ENCODE peak calls at places on chromosomes 7 and 10, in six cellular contexts. D, H, P, F, S and A are unnamed samples.

GRCh38 chr10:96488161-96488935 is 25.4 kb downstream of the TLL2 start:
- DNase-seq in D (no peak), H (no peak), P (no peak), F (no peak), S (no peak), A (no peak)

GRCh38 chr10:114686013-114686412 is 27.9 kb upstream of the ABLIM1 start:
- DNase-seq in D (peak), H (no peak), P (no peak), F (no peak), S (no peak), A (no peak)

GRCh38 chr10:93999401-93999851 is 5.7 kb downstream of the PLCE1 start:
- DNase-seq in D (peak), H (no peak), P (no peak), F (peak), S (peak), A (peak)

GRCh38 chr10:99777918-99778716 is 4.3 kb upstream of the ABCC2 start:
- DNase-seq in D (peak), H (peak), P (no peak), F (no peak), S (peak), A (peak)

GRCh38 chr7:140383954-140384713 is 14.2 kb downstream of the SLC37A3 start:
- DNase-seq in D (no peak), H (no peak), P (no peak), F (no peak), S (no peak), A (no peak)

GRCh38 chr7:8274589-8274988 is 12.6 kb upstream of the ICA1 start:
- DNase-seq in D (peak), H (no peak), P (no peak), F (no peak), S (no peak), A (no peak)

GRCh38 chr10:128567561-128567960 is 441.3 kb upstream of the MKI67 start:
- DNase-seq in D (no peak), H (no peak), P (no peak), F (no peak), S (no peak), A (no peak)

GRCh38 chr10:122112625-122113160 is 123.7 kb downstream of the TACC2 start:
- DNase-seq in D (peak), H (peak), P (peak), F (peak), S (peak), A (peak)

GRCh38 chr7:7527047-7527446 is 8.6 kb downstream of the COL28A1 start:
- DNase-seq in D (no peak), H (no peak), P (no peak), F (no peak), S (no peak), A (no peak)

GRCh38 chr7:130441408-130441854 is 615 bp upstream of the CEP41 start:
- DNase-seq in D (peak), H (peak), P (no peak), F (no peak), S (peak), A (peak)

GRCh38 chr10:23742807-23743206 is 303.9 kb downstream of the OTUD1 start:
- DNase-seq in D (no peak), H (no peak), P (no peak), F (no peak), S (no peak), A (no peak)

GRCh38 chr10:97771055-97771811 is 566 bp downstream of the SFRP5 start:
- DNase-seq in D (peak), H (peak), P (no peak), F (no peak), S (peak), A (peak)

GRCh38 chr10:18140957-18141888 is 999 bp downstream of the CACNB2 start:
- DNase-seq in D (peak), H (no peak), P (no peak), F (no peak), S (no peak), A (peak)

GRCh38 chr7:157422279-157422678 is 85.5 kb downstream of the DNAJB6 start:
- DNase-seq in D (no peak), H (no peak), P (no peak), F (no peak), S (no peak), A (no peak)

GRCh38 chr10:3852147-3852904 is 67.3 kb upstream of the KLF6 start:
- DNase-seq in D (peak), H (peak), P (peak), F (peak), S (peak), A (no peak)

GRCh38 chr7:102009628-102010027 is 192.2 kb downstream of the CUX1 start:
- DNase-seq in D (peak), H (no peak), P (no peak), F (no peak), S (peak), A (no peak)

GRCh38 chr7:28041508-28042314 is 138.9 kb downstream of the JAZF1 start:
- DNase-seq in D (peak), H (peak), P (no peak), F (no peak), S (no peak), A (no peak)

GRCh38 chr10:79404231-79404609 is 41.2 kb downstream of the ZCCHC24 start:
- DNase-seq in D (no peak), H (no peak), P (peak), F (peak), S (peak), A (peak)

GRCh38 chr10:124636271-124636993 is 107.7 kb downstream of the FAM53B start:
- DNase-seq in D (no peak), H (no peak), P (peak), F (no peak), S (no peak), A (no peak)

GRCh38 chr7:155497149-155497901 is 39.4 kb downstream of the EN2 start:
- DNase-seq in D (no peak), H (no peak), P (no peak), F (no peak), S (peak), A (no peak)

GRCh38 chr7:12321248-12321647 is 82.4 kb downstream of the VWDE start:
- DNase-seq in D (no peak), H (no peak), P (no peak), F (no peak), S (no peak), A (no peak)

GRCh38 chr7:132095111-132095765 is 481.0 kb downstream of the PLXNA4 start:
- DNase-seq in D (no peak), H (no peak), P (no peak), F (no peak), S (no peak), A (no peak)

GRCh38 chr10:132563485-132564248 is 26.1 kb downstream of the INPP5A start:
- DNase-seq in D (no peak), H (no peak), P (peak), F (no peak), S (no peak), A (no peak)

GRCh38 chr7:81114682-81115081 is 195.8 kb upstream of the SEMA3C start:
- DNase-seq in D (peak), H (no peak), P (no peak), F (no peak), S (no peak), A (no peak)

GRCh38 chr7:55570218-55570873 is 2.0 kb downstream of the VOPP1 start:
- DNase-seq in D (no peak), H (no peak), P (no peak), F (no peak), S (no peak), A (no peak)

GRCh38 chr7:67346876-67347275 is 350.2 kb downstream of the TYW1 start:
- DNase-seq in D (no peak), H (no peak), P (no peak), F (no peak), S (no peak), A (no peak)

GRCh38 chr10:12314836-12315235 is 34.5 kb upstream of the CAMK1D start:
- DNase-seq in D (no peak), H (no peak), P (no peak), F (no peak), S (no peak), A (no peak)

GRCh38 chr10:13592306-13592705 is 5.5 kb downstream of the PRPF18 start:
- DNase-seq in D (no peak), H (no peak), P (no peak), F (no peak), S (no peak), A (no peak)

GRCh38 chr10:86149264-86149663 is 217.3 kb downstream of the GRID1 start:
- DNase-seq in D (no peak), H (no peak), P (no peak), F (no peak), S (no peak), A (peak)

GRCh38 chr10:97796651-97797050 is 24.9 kb upstream of the SFRP5 start:
- DNase-seq in D (no peak), H (no peak), P (no peak), F (no peak), S (no peak), A (no peak)

GRCh38 chr10:97321032-97321806 is 2.1 kb downstream of the FRAT1 start:
- DNase-seq in D (no peak), H (no peak), P (peak), F (peak), S (peak), A (peak)

GRCh38 chr10:8037199-8037801 is 17.2 kb upstream of the GATA3 start:
- DNase-seq in D (no peak), H (no peak), P (no peak), F (no peak), S (no peak), A (peak)

GRCh38 chr10:69573056-69573806 is at the start of gene NEUROG3:
- DNase-seq in D (no peak), H (no peak), P (no peak), F (no peak), S (no peak), A (peak)

GRCh38 chr10:69572159-69573055 is 815 bp downstream of the NEUROG3 start:
- DNase-seq in D (no peak), H (no peak), P (no peak), F (no peak), S (no peak), A (peak)

GRCh38 chr10:69570050-69570816 is 3.0 kb downstream of the NEUROG3 start:
- DNase-seq in D (no peak), H (no peak), P (no peak), F (no peak), S (no peak), A (no peak)

GRCh38 chr10:69569144-69569934 is 3.9 kb downstream of the NEUROG3 start:
- DNase-seq in D (no peak), H (no peak), P (no peak), F (no peak), S (no peak), A (peak)

DNA sequence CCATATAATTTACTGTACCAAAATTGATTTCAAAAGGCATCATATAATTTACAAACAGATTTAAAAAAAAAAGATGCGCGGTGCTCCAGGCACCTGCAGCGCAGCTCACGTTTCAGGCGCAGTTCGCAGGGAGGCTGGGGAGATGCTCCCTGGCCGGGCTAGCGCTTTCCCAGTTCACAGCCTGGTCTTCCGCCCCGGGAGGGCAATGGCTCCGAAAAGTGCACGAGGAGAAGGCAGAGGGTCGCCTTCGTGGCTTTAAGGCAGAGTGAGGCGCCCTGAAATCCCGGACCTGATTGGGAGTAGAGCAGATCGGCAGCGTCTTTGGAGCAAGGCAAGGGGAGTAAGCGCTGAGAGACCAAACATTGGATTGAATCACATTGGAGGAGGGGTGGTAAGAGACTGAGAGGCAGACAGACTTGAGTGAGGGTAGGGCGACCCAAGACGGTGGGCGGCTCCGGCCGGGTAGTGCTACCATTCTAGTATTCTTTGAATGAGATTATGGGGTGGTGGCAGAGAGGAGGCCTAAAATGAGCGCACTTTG is 1.5 kb downstream of the NEUROG3 start:
- DNase-seq in D (no peak), H (no peak), P (no peak), F (no peak), S (no peak), A (peak)
- H3K4me3 ChIP-seq in D (no peak), H (no peak), P (peak), F (no peak), S (no peak), A (peak)

GRCh38 chr10:11263767-11264166 is 246.1 kb downstream of the CELF2 start:
- DNase-seq in D (no peak), H (no peak), P (no peak), F (no peak), S (no peak), A (no peak)

GRCh38 chr10:11265486-11265885 is 247.8 kb downstream of the CELF2 start:
- DNase-seq in D (no peak), H (no peak), P (no peak), F (no peak), S (no peak), A (no peak)

GRCh38 chr10:11263039-11263345 is 245.3 kb downstream of the CELF2 start:
- DNase-seq in D (no peak), H (no peak), P (no peak), F (no peak), S (no peak), A (no peak)

GRCh38 chr10:11262210-11263038 is 244.8 kb downstream of the CELF2 start:
- DNase-seq in D (no peak), H (no peak), P (no peak), F (no peak), S (no peak), A (no peak)

DNA sequence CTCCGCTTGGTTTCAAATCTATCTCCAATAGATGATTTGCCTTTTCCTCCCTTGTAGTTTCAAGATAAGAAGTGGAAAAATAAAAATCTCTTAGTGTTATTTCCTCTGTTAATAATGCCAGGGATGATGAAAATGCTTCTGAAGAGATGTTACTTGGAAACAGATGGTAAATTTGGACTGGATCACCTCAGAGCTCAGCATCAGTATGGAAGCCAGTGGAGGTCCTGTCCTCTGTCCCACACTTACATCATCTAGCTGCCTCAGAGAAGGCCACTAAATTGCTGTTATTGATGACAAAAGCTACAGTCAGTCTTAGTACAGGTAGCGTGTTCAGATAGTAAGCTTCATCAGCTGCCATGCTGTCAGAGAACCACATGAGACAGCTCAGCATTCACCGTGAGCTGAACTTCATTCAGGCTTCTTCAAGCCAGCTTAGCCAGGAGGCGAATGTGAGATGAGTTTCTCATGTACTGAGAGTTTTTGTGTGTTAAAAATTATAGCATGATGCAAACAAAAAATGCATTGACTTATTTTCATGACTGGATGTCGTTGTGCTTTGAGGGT is 246.9 kb downstream of the CELF2 start:
- DNase-seq in D (no peak), H (no peak), P (no peak), F (no peak), S (no peak), A (no peak)
- H3K4me3 ChIP-seq in D (no peak), H (no peak), P (no peak), F (no peak), S (no peak), A (no peak)

DNA sequence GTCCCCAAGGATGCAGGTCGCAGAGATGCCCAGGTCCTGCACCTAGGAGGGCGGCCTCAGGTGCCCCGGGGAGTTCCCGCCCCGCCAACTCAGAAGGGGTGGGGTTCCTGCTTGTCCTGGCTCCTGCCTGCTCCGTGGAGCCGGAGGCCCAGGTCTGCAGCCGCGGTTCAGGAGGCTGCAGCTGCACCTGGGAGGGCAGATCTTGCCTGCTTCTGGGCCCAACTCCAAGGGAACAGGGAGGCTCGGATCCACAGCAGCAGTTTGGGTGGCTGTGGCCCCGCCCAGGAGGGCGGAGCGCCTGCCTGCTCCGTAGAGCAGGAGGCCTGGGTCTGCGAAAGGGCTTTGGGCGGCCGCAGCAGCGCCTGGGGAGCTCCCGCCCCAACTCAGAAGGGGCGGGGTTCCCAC is 108.2 kb upstream of the EGR2 start:
- DNase-seq in D (no peak), H (no peak), P (peak), F (no peak), S (peak), A (peak)
- H3K4me3 ChIP-seq in D (no peak), H (no peak), P (peak), F (no peak), S (no peak), A (no peak)

GRCh38 chr7:92293887-92294616 is 48.3 kb downstream of the ANKIB1 start:
- DNase-seq in D (no peak), H (no peak), P (no peak), F (no peak), S (no peak), A (no peak)
- H3K4me3 ChIP-seq in D (no peak), H (no peak), P (no peak), F (no peak), S (no peak), A (no peak)

DNA sequence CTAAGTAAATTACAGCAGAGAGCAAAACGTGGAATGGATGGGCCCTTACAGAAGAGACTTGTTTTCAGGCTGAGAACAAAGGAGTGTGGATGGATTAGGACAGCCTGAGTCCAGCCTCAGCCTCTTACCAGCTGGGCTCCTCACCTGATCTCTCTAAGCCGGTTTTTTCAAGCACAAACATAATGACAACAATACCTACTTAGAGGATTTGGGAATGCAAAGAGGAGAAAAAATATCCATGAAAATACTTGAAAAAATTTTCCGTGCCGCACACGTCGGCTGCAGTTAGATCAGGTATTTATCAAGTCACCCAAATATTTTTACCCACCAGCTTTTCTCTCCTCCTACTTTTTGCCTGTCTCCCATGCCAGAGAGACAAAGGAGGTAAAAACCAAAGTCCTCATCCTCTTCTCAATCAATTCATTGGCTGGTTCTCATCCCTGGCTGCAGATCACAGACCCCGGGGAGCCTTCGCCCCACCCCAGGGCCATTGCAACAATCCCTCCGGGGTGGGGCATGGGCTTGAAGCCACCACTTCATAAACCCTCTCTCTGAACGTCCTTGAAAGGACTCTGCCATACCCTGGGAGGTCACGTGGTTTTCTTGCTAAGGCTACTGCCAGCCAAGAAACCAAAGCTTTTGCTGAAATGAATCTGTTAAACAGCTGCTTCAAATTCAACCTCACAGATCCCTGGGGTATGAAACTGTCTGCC is 29.7 kb upstream of the GTF2I start:
- DNase-seq in D (no peak), H (no peak), P (no peak), F (peak), S (peak), A (peak)
- H3K4me3 ChIP-seq in D (no peak), H (no peak), P (no peak), F (no peak), S (no peak), A (peak)

DNA sequence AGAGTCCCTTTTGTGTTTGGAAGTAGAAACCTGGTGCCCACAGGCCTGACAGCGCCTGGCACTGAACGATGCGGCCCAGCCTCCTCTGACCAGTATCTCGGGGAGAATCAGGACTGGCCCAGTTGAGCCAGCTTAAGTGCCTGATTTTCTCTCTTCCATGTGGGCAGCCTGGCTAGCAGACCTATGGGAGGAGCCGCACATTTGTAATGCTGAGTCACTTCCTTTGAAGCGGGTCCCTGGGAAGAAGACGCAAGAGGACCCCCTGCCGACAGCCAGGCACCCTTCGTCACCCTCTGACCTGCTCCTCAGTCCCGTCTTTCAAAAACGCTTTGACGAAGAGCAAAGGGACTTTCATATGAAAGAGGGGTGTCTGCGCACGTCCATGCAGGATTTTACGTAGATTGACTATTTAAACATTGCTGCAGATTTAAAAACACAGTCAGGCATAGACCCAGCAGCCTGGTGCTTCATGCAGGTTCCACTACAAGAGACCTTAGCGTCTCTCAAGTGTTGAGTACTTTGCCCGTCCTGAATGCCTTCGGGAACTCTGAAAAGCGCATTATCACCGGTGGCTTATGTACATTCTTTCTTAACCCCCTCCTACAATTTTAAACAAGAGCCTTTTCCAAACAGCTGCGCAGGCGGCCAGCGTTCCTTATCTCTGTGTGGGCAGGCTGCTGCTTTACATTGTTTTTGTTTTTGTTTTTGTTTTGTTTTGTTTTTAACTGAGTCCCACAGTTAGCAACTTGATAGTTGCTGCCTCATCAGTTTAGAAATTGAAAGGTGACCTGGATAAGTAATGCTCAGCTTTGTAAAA is 36.5 kb upstream of the AP5Z1 start:
- DNase-seq in D (peak), H (peak), P (no peak), F (no peak), S (peak), A (peak)
- H3K4me3 ChIP-seq in D (peak), H (peak), P (no peak), F (no peak), S (peak), A (no peak)